ENCODE peak calls at places on chromosome 19, in nine cellular contexts. M is GM20000; P is CD4-positive, alpha-beta T cell; K is tibial artery; J is GM23338; G is dorsolateral prefrontal cortex; L is RWPE1; X is HFFc6; A is uterus. I is an unnamed sample.

GRCh38 chr19:45050036-45050435 is 11.2 kb downstream of the CLASRP start:
- DNase-seq in X (no peak), M (no peak), A (no peak), K (no peak), J (no peak), G (no peak), P (no peak), L (no peak), I (no peak)

GRCh38 chr19:17309962-17310461 is 649 bp downstream of the DDA1 start:
- DNase-seq in M (no peak), P (no peak), A (no peak), G (no peak), L (no peak), X (no peak), J (no peak), K (no peak), I (no peak)

GRCh38 chr19:33921165-33921564 is 124.5 kb downstream of the KCTD15 start:
- DNase-seq in X (no peak), P (no peak), K (no peak), A (no peak), G (no peak), J (peak; percentile 15), L (no peak), M (no peak), I (no peak)

GRCh38 chr19:48674216-48674809 is 1.5 kb upstream of the NTN5 start:
- DNase-seq in L (no peak), G (no peak), A (no peak), X (no peak), P (no peak), K (no peak), J (peak; percentile 45), M (peak; percentile 34), I (no peak)

GRCh38 chr19:1471514-1472107 is 7.4 kb downstream of the C19orf25 start:
- DNase-seq in A (no peak), K (no peak), P (no peak), L (no peak), M (no peak), X (peak; percentile 31), G (no peak), J (no peak), I (peak; percentile 67)

GRCh38 chr19:48844472-48844871 is 8.2 kb upstream of the HSD17B14 start:
- DNase-seq in J (peak; percentile 78), M (no peak), P (no peak), X (peak; percentile 73), G (no peak), K (no peak), L (peak; percentile 50), A (no peak), I (no peak)

GRCh38 chr19:47228168-47228936 is 2.6 kb downstream of the BBC3 start:
- DNase-seq in M (peak; percentile 72), X (peak; percentile 29), G (no peak), K (peak; percentile 76), J (peak; percentile 67), L (no peak), P (peak; percentile 27), A (peak; percentile 61), I (peak; percentile 55)

GRCh38 chr19:15108145-15108844 is 1.1 kb downstream of the SYDE1 start:
- DNase-seq in P (no peak), G (no peak), K (no peak), X (no peak), A (no peak), J (peak; percentile 55), M (no peak), L (no peak), I (no peak)

GRCh38 chr19:53927745-53928144 is 18.7 kb downstream of the CACNG7 start:
- DNase-seq in X (peak; percentile 48), J (peak; percentile 97), A (no peak), K (no peak), M (no peak), L (peak; percentile 63), P (peak; percentile 26), G (no peak), I (no peak)

GRCh38 chr19:46201413-46202310 is 27.9 kb upstream of the IGFL1 start:
- DNase-seq in G (no peak), K (no peak), M (no peak), A (no peak), X (no peak), J (no peak), L (no peak), P (no peak), I (no peak)

GRCh38 chr19:14555918-14556661 is 15.8 kb downstream of the NDUFB7 start:
- DNase-seq in L (no peak), P (no peak), M (no peak), A (no peak), J (no peak), K (no peak), X (peak; percentile 65), G (no peak), I (no peak)

GRCh38 chr19:48926909-48927308 is 6.6 kb upstream of the DHDH start:
- DNase-seq in X (peak; percentile 96), G (peak; percentile 65), A (peak; percentile 37), L (peak; percentile 82), K (peak; percentile 85), M (no peak), P (no peak), J (no peak), I (no peak)

GRCh38 chr19:42023121-42023942 is 29.3 kb upstream of the ATP1A3 start:
- DNase-seq in P (no peak), K (no peak), J (peak; percentile 78), L (no peak), M (no peak), X (peak; percentile 22), A (no peak), G (no peak), I (peak; percentile 59)

GRCh38 chr19:50500753-50501151 is 10.2 kb downstream of the JOSD2 start:
- DNase-seq in A (no peak), J (no peak), X (no peak), P (no peak), L (no peak), G (no peak), M (no peak), K (no peak), I (peak; percentile 32)

GRCh38 chr19:50498219-50499056 is 12.6 kb downstream of the JOSD2 start:
- DNase-seq in K (no peak), M (no peak), P (no peak), A (no peak), J (no peak), G (no peak), L (no peak), X (no peak), I (no peak)

GRCh38 chr19:50501186-50501567 is 9.8 kb downstream of the JOSD2 start:
- DNase-seq in X (no peak), A (no peak), M (no peak), K (no peak), P (no peak), G (no peak), L (no peak), J (no peak), I (peak; percentile 21)

GRCh38 chr19:50501568-50502475 is 9.2 kb downstream of the JOSD2 start:
- DNase-seq in G (no peak), P (no peak), K (peak; percentile 59), M (no peak), X (no peak), J (no peak), L (no peak), A (no peak), I (peak; percentile 25)

GRCh38 chr19:50500060-50500752 is 10.8 kb downstream of the JOSD2 start:
- DNase-seq in K (no peak), P (no peak), G (no peak), X (no peak), J (peak; percentile 68), A (peak; percentile 9), M (peak; percentile 71), L (no peak), I (peak; percentile 59)
- TF ChIP-seq CTCF in K (no peak), P (no peak), G (no peak), X (peak; percentile 48), J (peak; percentile 41), A (no peak), M (no peak), L (no peak), I (no peak)

DNA sequence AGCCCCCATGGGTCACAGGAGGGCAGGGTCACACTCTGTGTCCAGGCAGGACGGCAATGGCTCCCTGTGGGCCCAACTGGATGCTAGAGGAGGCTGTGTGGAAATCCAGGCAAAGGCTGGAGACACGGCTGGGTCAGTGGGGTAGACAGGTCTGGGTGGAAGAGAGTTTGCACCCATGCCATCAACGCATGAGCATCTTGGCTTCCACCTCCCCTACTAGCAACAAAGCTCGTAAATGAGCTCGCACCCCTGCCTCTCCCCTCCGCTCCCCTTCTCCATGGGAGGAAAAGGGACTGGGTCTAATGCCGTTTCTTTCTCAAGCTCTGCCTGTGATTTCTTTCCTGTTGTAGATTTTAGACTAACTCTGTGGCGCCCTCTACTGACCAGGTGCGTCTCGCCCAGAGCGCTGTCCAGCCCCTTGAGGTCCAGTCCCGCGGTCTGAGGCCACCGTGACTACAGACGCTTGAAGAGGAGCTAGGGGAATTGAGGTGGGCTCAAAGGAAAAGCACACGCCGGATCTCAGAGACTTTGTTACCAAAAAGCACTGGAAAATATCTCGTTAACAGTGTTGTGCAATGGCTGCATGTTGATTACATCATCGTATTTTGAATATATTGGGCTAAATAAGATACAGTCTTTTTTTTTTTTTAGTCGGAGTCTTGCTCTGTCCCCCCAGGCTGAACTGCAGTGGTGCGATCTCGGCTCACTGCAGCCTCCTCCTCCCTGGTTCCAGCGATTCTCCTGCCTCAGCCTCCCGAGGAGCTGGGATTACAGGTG is 50.7 kb upstream of the USP29 start:
- DNase-seq in X (no peak), P (no peak), K (no peak), G (peak; percentile 54), J (peak; percentile 49), M (no peak), L (no peak), A (peak; percentile 73), I (peak; percentile 34)
- TF ChIP-seq CTCF in X (peak; percentile 38), P (no peak), K (no peak), G (peak; percentile 39), J (peak; percentile 25), M (no peak), L (no peak), A (peak; percentile 53), I (peak; percentile 50)

DNA sequence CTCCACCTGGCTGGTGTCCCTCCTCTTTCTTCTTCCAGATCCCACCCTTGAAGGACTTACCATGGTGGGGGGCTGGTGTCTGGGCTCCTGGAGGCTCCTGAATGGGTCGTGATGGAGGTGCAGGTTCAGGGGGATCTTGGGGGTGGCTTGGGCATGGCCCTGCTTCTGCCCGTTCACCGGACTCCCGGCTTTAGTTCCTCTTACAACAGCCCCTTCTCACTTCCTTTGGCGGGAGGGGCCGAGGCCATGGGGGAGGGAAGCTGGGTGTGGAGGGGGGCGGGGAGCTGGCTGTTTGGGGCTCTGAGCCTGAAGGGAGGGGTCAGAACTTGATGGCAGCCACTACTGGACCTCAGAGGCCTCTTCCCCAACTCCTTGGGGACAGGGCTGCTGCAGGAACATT is at the start of gene MYO1F:
- DNase-seq in X (no peak), J (no peak), K (peak; percentile 77), M (peak; percentile 76), P (no peak), G (no peak), A (no peak), L (no peak), I (no peak)
- TF ChIP-seq CTCF in X (no peak), J (no peak), K (no peak), M (no peak), P (no peak), G (no peak), A (no peak), L (no peak), I (no peak)

DNA sequence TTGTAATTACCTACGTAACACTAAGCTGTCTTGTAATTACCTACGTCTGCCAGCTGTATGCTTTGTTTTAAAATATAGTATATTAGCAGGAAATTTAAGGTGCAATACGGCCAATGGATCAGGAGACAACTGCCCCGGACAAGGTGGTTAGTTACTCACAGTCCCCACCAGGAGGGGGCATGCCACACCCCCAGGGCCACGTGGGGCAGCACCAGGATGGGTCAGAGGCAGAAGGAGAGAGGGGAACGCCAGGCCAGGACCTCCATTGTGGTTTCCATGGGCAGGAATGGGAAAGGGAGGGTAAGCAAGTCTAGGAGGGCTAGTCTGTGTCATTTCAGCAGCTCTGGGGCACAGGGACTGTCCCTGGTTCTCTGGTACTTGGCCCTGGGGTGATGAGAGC is 140.1 kb downstream of the URI1 start:
- DNase-seq in P (no peak), G (no peak), K (no peak), J (no peak), L (no peak), X (no peak), M (no peak), A (no peak), I (no peak)
- TF ChIP-seq CTCF in P (no peak), G (no peak), K (no peak), J (peak; percentile 14), L (no peak), X (no peak), M (no peak), A (no peak), I (no peak)

I was measured in glutamatergic neuron.